ENCODE peak calls at places on chromosomes 2 and 18, in five cellular contexts. D is OCI-LY7, M is uterus, T is cardiac muscle cell, L is spleen. X is an unnamed sample. For H3K4me1, the result is how much of the 10 kb centered on the place peaks cover.

GRCh38 chr2:30147715-30148611 is 1.2 kb downstream of the YPEL5 start:
- DNase-seq in D (peak), M (peak), T (peak), L (peak), X (peak)

GRCh38 chr18:49560277-49561126 is 1.4 kb upstream of the LIPG start:
- DNase-seq in L (no peak), T (no peak), M (no peak), D (no peak), X (peak)

GRCh38 chr2:117980783-117981676 is 32.8 kb downstream of the CCDC93 start:
- DNase-seq in L (peak), M (no peak), T (no peak), D (no peak), X (no peak)

GRCh38 chr2:64173156-64174135 is 29.2 kb upstream of the PELI1 start:
- DNase-seq in T (no peak), M (no peak), L (no peak), D (no peak), X (no peak)

GRCh38 chr18:25646971-25647370 is 295.0 kb upstream of the ZNF521 start:
- DNase-seq in M (no peak), L (no peak), D (no peak), T (no peak), X (no peak)

GRCh38 chr2:240462073-240462703 is 26.7 kb downstream of the GPC1 start:
- DNase-seq in T (no peak), L (peak), D (no peak), M (peak), X (peak)

GRCh38 chr2:27857417-27858172 is 32.6 kb downstream of the RBKS start:
- DNase-seq in M (no peak), D (no peak), L (no peak), T (no peak), X (no peak)

GRCh38 chr2:128288781-128289180 is 29.9 kb downstream of the HS6ST1 start:
- DNase-seq in T (no peak), M (no peak), L (peak), D (no peak), X (no peak)

GRCh38 chr2:117523842-117524241 is 290.6 kb upstream of the DDX18 start:
- DNase-seq in L (no peak), T (no peak), D (no peak), M (no peak), X (no peak)

GRCh38 chr18:58359226-58360019 is 269.5 kb downstream of the ALPK2 start:
- DNase-seq in L (no peak), D (no peak), T (no peak), M (no peak), X (no peak)

GRCh38 chr2:235640900-235641299 is 147.1 kb downstream of the AGAP1 start:
- DNase-seq in D (no peak), M (no peak), T (no peak), L (no peak), X (no peak)

GRCh38 chr2:190717764-190718651 is 69.1 kb downstream of the NAB1 start:
- DNase-seq in D (no peak), L (no peak), T (no peak), M (no peak), X (no peak)

GRCh38 chr18:76347341-76347740 is 147.7 kb downstream of the ZNF516 start:
- DNase-seq in L (no peak), T (no peak), D (no peak), M (no peak), X (no peak)

GRCh38 chr2:128370468-128371247 is 52.0 kb upstream of the HS6ST1 start:
- DNase-seq in T (no peak), L (peak), M (no peak), D (no peak), X (no peak)

GRCh38 chr2:120953066-120953760 is 217.5 kb downstream of the GLI2 start:
- DNase-seq in M (no peak), L (no peak), T (no peak), D (no peak), X (no peak)

GRCh38 chr2:60633615-60634014 is 80.2 kb upstream of the BCL11A start:
- DNase-seq in M (no peak), L (no peak), T (no peak), D (no peak), X (no peak)

GRCh38 chr2:86366651-86367500 is 29.4 kb upstream of the REEP1 start:
- DNase-seq in T (no peak), L (no peak), D (no peak), M (no peak), X (no peak)

GRCh38 chr18:7844418-7844817 is 277.3 kb downstream of the PTPRM start:
- DNase-seq in T (no peak), L (no peak), D (no peak), M (no peak), X (no peak)

DNA sequence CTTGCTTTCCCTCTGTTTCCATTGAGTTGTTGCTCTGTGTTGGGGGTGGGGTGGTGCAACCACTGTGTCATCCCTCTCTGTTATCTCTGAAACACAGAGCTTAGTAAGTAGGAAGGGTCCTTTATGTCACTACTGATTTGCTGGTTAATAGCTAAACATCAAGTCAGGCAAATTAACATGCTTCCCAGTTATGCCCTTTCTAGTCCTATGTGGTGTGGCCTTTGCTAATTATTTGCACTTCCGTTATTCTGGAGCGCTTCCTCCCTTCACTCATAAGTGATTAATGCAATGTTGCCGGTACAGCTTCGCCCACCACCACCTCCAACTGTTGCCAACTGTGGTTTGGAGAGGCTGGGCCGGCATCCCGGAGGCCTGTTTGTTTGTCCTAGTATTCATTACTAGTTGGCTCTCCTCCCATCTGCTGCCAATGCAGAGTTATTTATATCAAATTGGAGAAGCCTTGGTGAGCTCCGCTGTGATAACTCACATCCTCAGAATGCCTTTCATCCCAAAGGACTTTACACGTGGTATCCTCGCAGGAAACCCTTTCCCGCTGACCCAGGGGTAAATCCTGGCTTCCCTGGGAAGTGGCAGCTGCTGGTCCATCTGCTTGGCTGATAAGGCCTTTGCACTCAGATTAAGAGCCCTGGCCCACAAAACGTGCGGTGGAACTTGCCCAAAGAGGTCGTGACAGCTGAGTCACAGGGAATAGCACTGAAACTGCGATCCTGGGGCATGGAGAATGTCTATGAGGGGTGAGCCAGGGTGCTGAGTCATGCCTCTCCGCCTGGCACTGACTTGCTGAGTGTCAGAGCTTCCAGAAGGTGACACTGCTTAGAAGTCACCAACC is 72.1 kb upstream of the ZCCHC2 start:
- DNase-seq in T (peak), L (peak), M (peak), D (no peak), X (peak)
- H3K4me3 ChIP-seq in T (no peak), L (no peak), M (no peak), D (no peak), X (no peak)

GRCh38 chr2:88608184-88608583 is 19.1 kb downstream of the EIF2AK3 start:
- DNase-seq in T (no peak), M (no peak), D (peak), L (no peak), X (no peak)
- H3K4me1 ChIP-seq in T (under half), M (under half), D (half or more), L (under half), X (under half)

GRCh38 chr2:104846955-104847820 is 6.7 kb upstream of the POU3F3 start:
- DNase-seq in T (no peak), D (no peak), L (no peak), M (no peak), X (no peak)
- H3K4me3 ChIP-seq in T (no peak), D (no peak), L (no peak), M (no peak), X (no peak)

GRCh38 chr2:138942466-138942865 is 162.3 kb upstream of the NXPH2 start:
- DNase-seq in T (no peak), D (no peak), M (no peak), L (no peak), X (no peak)
- H3K4me1 ChIP-seq in T (under half), D (under half), M (under half), L (under half), X (under half)

GRCh38 chr2:68739261-68740183 is 4.9 kb downstream of the ARHGAP25 start:
- DNase-seq in D (peak), L (no peak), M (no peak), T (no peak), X (no peak)
- H3K4me3 ChIP-seq in D (peak), L (peak), M (no peak), T (no peak), X (no peak)

DNA sequence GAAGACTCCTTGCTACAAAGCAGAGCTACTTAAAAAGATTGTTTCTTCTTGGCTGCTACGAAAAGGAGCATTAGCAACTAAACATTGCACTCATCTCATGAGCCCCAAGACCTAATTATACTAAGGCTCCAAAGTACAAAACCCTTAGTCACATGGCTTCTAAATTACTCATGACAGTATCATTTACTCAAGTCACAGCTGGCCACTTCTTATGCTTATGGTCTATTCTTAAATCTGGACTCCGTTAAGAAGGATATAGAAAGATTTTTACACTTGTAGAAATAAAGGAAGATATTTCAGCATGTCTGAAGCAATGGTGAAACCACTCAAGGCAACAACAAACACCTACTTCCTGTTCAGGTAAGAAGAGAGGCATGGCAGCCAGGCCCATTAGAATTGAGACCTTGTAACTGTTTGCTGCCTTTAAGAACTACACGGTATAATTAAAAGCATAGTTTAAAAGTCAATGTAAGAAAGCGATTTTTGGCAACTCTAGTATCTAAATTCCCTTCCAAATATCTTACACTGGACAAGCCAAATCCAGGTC is 12.7 kb downstream of the ANKRD44 start:
- DNase-seq in D (peak), M (no peak), L (no peak), T (no peak), X (no peak)
- H3K4me1 ChIP-seq in D (half or more), M (under half), L (half or more), T (under half), X (under half)

DNA sequence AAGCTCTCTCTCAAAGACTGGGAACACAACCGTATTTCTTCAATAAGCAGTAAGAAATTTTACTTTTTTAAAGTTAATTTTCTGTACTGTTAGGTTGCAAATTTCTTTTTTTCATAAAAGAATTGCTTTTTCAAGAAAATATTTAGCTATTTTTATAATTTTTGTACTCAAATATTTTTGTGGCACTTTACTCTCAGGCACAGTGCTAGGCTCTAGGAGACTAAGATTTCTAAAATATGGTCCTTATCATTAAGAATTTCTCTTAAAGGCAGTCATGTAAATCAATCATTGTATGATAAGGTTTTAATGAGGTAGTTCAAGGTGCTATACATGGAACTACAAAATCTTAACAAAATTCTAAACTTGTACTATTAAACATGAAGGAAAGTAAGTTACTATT is 61.4 kb downstream of the MTX2 start:
- DNase-seq in M (no peak), T (no peak), D (no peak), L (no peak), X (no peak)
- H3K4me3 ChIP-seq in M (no peak), T (no peak), D (no peak), L (no peak), X (no peak)

GRCh38 chr2:160387558-160388262 is 105.9 kb downstream of the RBMS1 start:
- DNase-seq in L (no peak), T (peak), D (no peak), M (peak), X (peak)

GRCh38 chr2:160389875-160390274 is 103.7 kb downstream of the RBMS1 start:
- DNase-seq in L (no peak), D (no peak), M (no peak), T (no peak), X (no peak)

GRCh38 chr2:160390544-160391258 is 102.9 kb downstream of the RBMS1 start:
- DNase-seq in D (no peak), T (no peak), L (no peak), M (no peak), X (no peak)

GRCh38 chr2:160392201-160392600 is 101.4 kb downstream of the RBMS1 start:
- DNase-seq in M (no peak), L (no peak), T (no peak), D (no peak), X (no peak)

GRCh38 chr2:160388464-160389263 is 104.9 kb downstream of the RBMS1 start:
- DNase-seq in M (no peak), L (peak), D (peak), T (no peak), X (peak)
- H3K4me1 ChIP-seq in M (under half), L (half or more), D (under half), T (under half), X (under half)

DNA sequence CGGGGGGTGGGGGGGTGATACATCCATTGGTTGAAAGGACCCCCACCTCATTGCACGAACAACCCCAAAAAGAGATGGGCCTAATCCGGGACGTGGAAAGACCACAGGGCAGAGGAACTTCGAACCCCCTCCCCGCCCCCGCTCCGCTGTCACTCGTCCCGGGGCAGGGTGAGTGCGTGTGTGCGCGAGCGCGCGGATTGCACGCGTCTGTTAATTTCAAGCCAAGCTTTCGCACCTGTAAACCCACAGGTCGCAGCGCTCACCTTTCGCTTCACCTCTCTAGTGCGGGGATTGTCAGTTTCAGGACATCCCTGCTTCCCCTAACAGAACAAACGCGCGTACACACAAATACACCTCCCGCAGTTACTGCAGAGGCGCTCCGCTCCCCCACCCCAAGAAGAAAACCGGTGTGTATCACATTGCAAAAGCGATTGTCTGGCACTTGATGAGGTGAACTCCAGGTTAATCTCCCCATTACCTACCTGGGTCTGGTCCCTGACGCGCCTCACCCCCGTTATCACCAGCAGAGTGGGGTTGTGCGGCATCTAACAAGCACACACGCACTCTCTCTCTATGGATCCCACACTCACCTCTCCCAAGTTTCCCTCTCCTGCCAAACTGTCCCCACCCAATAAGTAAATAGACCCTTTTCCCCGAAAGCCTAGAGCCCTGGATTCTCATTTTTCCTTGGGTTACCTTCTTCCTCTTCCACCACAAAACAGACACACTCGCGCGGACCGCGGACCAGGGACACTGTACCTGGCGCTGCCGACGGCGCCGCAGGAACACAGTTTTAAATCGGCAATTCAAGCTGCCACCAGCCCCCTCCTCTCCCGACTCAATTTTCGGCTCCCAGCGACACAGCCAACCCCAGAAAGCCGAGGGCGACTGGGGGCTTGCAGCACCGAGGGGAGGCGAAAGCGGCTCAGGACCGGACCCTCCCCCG is 1.0 kb downstream of the CYP26B1 start:
- DNase-seq in T (no peak), L (peak), D (no peak), M (no peak), X (no peak)
- H3K4me3 ChIP-seq in T (peak), L (peak), D (no peak), M (peak), X (peak)

X was measured in right cardiac atrium.